ENCODE peak calls at places on chromosomes 13 and 19, in eight cellular contexts. One of them, this sample, is unnamed.

GRCh38 chr13:58919551-58919950 is 1244.2 kb downstream of the DIAPH3 start:
- DNase-seq in tibial nerve: no peak
- DNase-seq in body of pancreas: no peak
- DNase-seq in IMR-90: no peak
- DNase-seq in K562: no peak
- DNase-seq in heart left ventricle: no peak
- DNase-seq in uterus: no peak
- DNase-seq in HCT116: no peak
- DNase-seq in this sample: no peak

GRCh38 chr13:44920013-44920412 is 69.3 kb downstream of the NUFIP1 start:
- DNase-seq in HCT116: peak; percentile 7
- DNase-seq in uterus: no peak
- DNase-seq in IMR-90: no peak
- DNase-seq in tibial nerve: no peak
- DNase-seq in body of pancreas: no peak
- DNase-seq in heart left ventricle: no peak
- DNase-seq in K562: no peak
- DNase-seq in this sample: no peak

GRCh38 chr13:99373436-99373835 is 66.2 kb upstream of the GPR183 start:
- DNase-seq in HCT116: no peak
- DNase-seq in IMR-90: no peak
- DNase-seq in uterus: no peak
- DNase-seq in K562: no peak
- DNase-seq in body of pancreas: no peak
- DNase-seq in tibial nerve: no peak
- DNase-seq in heart left ventricle: no peak
- DNase-seq in this sample: peak; percentile 53

GRCh38 chr19:2551864-2552185 is 75.9 kb downstream of the GADD45B start:
- DNase-seq in heart left ventricle: no peak
- DNase-seq in HCT116: no peak
- DNase-seq in uterus: no peak
- DNase-seq in body of pancreas: no peak
- DNase-seq in IMR-90: no peak
- DNase-seq in K562: no peak
- DNase-seq in tibial nerve: no peak
- DNase-seq in this sample: no peak

GRCh38 chr19:47765522-47766358 is 12.8 kb upstream of the SELENOW start:
- DNase-seq in heart left ventricle: peak; percentile 67
- DNase-seq in K562: peak; percentile 68
- DNase-seq in tibial nerve: peak; percentile 50
- DNase-seq in body of pancreas: peak; percentile 71
- DNase-seq in uterus: peak; percentile 65
- DNase-seq in IMR-90: peak; percentile 44
- DNase-seq in HCT116: no peak
- DNase-seq in this sample: peak; percentile 81

GRCh38 chr13:98225036-98225940 is 48.2 kb upstream of the RNF113B start:
- DNase-seq in uterus: no peak
- DNase-seq in heart left ventricle: no peak
- DNase-seq in body of pancreas: no peak
- DNase-seq in HCT116: no peak
- DNase-seq in IMR-90: no peak
- DNase-seq in K562: no peak
- DNase-seq in tibial nerve: no peak
- DNase-seq in this sample: no peak

GRCh38 chr13:64333888-64334287 is 2896.2 kb downstream of the PCDH9 start:
- DNase-seq in tibial nerve: no peak
- DNase-seq in heart left ventricle: no peak
- DNase-seq in IMR-90: no peak
- DNase-seq in K562: no peak
- DNase-seq in uterus: no peak
- DNase-seq in HCT116: no peak
- DNase-seq in body of pancreas: no peak
- DNase-seq in this sample: no peak

GRCh38 chr13:60755380-60756163 is 358.6 kb downstream of the TDRD3 start:
- DNase-seq in K562: no peak
- DNase-seq in heart left ventricle: no peak
- DNase-seq in IMR-90: no peak
- DNase-seq in HCT116: no peak
- DNase-seq in uterus: no peak
- DNase-seq in tibial nerve: no peak
- DNase-seq in body of pancreas: no peak
- DNase-seq in this sample: no peak

GRCh38 chr19:10662384-10663251 is 8.5 kb downstream of the ILF3 start:
- DNase-seq in heart left ventricle: no peak
- DNase-seq in body of pancreas: no peak
- DNase-seq in HCT116: no peak
- DNase-seq in tibial nerve: no peak
- DNase-seq in uterus: no peak
- DNase-seq in IMR-90: peak; percentile 37
- DNase-seq in K562: peak; percentile 11
- DNase-seq in this sample: no peak

GRCh38 chr19:12793290-12794195 is 2.3 kb downstream of the JUNB start:
- DNase-seq in heart left ventricle: peak; percentile 94
- DNase-seq in uterus: peak; percentile 90
- DNase-seq in tibial nerve: peak; percentile 90
- DNase-seq in body of pancreas: peak; percentile 95
- DNase-seq in IMR-90: peak; percentile 92
- DNase-seq in HCT116: peak; percentile 91
- DNase-seq in K562: peak; percentile 80
- DNase-seq in this sample: peak; percentile 97

GRCh38 chr13:64158910-64159309 is 2743.3 kb upstream of the PCDH20 start:
- DNase-seq in K562: no peak
- DNase-seq in uterus: no peak
- DNase-seq in heart left ventricle: no peak
- DNase-seq in body of pancreas: no peak
- DNase-seq in HCT116: no peak
- DNase-seq in IMR-90: peak; percentile 41
- DNase-seq in tibial nerve: no peak
- DNase-seq in this sample: no peak

GRCh38 chr13:94063096-94063495 is 416.4 kb downstream of the DCT start:
- DNase-seq in uterus: no peak
- DNase-seq in tibial nerve: no peak
- DNase-seq in IMR-90: peak; percentile 85
- DNase-seq in heart left ventricle: no peak
- DNase-seq in K562: no peak
- DNase-seq in body of pancreas: no peak
- DNase-seq in HCT116: no peak
- DNase-seq in this sample: no peak

GRCh38 chr19:13839193-13839937 is 37.6 kb upstream of the NANOS3 start:
- DNase-seq in K562: peak; percentile 69
- DNase-seq in IMR-90: peak; percentile 84
- DNase-seq in uterus: peak; percentile 86
- DNase-seq in HCT116: no peak
- DNase-seq in heart left ventricle: peak; percentile 95
- DNase-seq in tibial nerve: peak; percentile 75
- DNase-seq in body of pancreas: peak; percentile 62
- DNase-seq in this sample: peak; percentile 95

GRCh38 chr19:56538254-56538760 is 441 bp upstream of the ZFP28 start:
- DNase-seq in tibial nerve: peak; percentile 81
- DNase-seq in uterus: peak; percentile 89
- DNase-seq in heart left ventricle: peak; percentile 93
- DNase-seq in HCT116: no peak
- DNase-seq in IMR-90: peak; percentile 85
- DNase-seq in K562: no peak
- DNase-seq in body of pancreas: peak; percentile 89
- DNase-seq in this sample: peak; percentile 96

GRCh38 chr13:32582991-32583390 is 3.3 kb upstream of the PDS5B start:
- DNase-seq in heart left ventricle: no peak
- DNase-seq in HCT116: no peak
- DNase-seq in body of pancreas: no peak
- DNase-seq in IMR-90: no peak
- DNase-seq in K562: no peak
- DNase-seq in tibial nerve: no peak
- DNase-seq in uterus: no peak
- DNase-seq in this sample: no peak

GRCh38 chr13:32586022-32586900 is at the start of gene PDS5B:
- DNase-seq in body of pancreas: peak; percentile 94
- DNase-seq in uterus: peak; percentile 93
- DNase-seq in IMR-90: peak; percentile 92
- DNase-seq in tibial nerve: peak; percentile 90
- DNase-seq in HCT116: peak; percentile 81
- DNase-seq in K562: peak; percentile 89
- DNase-seq in heart left ventricle: peak; percentile 95
- DNase-seq in this sample: peak; percentile 98

GRCh38 chr13:32587774-32588165 is 1.5 kb downstream of the PDS5B start:
- DNase-seq in K562: no peak
- DNase-seq in tibial nerve: no peak
- DNase-seq in IMR-90: peak; percentile 30
- DNase-seq in body of pancreas: no peak
- DNase-seq in HCT116: no peak
- DNase-seq in heart left ventricle: no peak
- DNase-seq in uterus: no peak
- DNase-seq in this sample: no peak

GRCh38 chr13:32585625-32586021 is 629 bp upstream of the PDS5B start:
- DNase-seq in body of pancreas: peak; percentile 23
- DNase-seq in heart left ventricle: no peak
- DNase-seq in uterus: peak; percentile 28
- DNase-seq in K562: no peak
- DNase-seq in HCT116: no peak
- DNase-seq in IMR-90: no peak
- DNase-seq in tibial nerve: no peak
- DNase-seq in this sample: no peak

GRCh38 chr13:32587014-32587773 is 942 bp downstream of the PDS5B start:
- DNase-seq in K562: peak; percentile 56
- DNase-seq in uterus: peak; percentile 70
- DNase-seq in heart left ventricle: peak; percentile 80
- DNase-seq in IMR-90: peak; percentile 62
- DNase-seq in body of pancreas: peak; percentile 70
- DNase-seq in tibial nerve: peak; percentile 59
- DNase-seq in HCT116: peak; percentile 16
- DNase-seq in this sample: peak; percentile 89
- TF ChIP-seq CTCF in K562: peak; percentile 36
- TF ChIP-seq CTCF in uterus: peak; percentile 27
- TF ChIP-seq CTCF in heart left ventricle: no peak
- TF ChIP-seq CTCF in IMR-90: no peak
- TF ChIP-seq CTCF in body of pancreas: no peak
- TF ChIP-seq CTCF in tibial nerve: peak; percentile 27
- TF ChIP-seq CTCF in HCT116: no peak
- TF ChIP-seq CTCF in this sample: no peak

GRCh38 chr19:8695501-8695900 is 3.1 kb downstream of the ACTL9 start:
- DNase-seq in tibial nerve: no peak
- DNase-seq in uterus: no peak
- DNase-seq in HCT116: no peak
- DNase-seq in IMR-90: no peak
- DNase-seq in K562: no peak
- DNase-seq in body of pancreas: no peak
- DNase-seq in heart left ventricle: no peak
- DNase-seq in this sample: no peak
- TF ChIP-seq POLR2A in tibial nerve: no peak
- TF ChIP-seq POLR2A in uterus: no peak
- TF ChIP-seq POLR2A in HCT116: no peak
- TF ChIP-seq POLR2A in IMR-90: no peak
- TF ChIP-seq POLR2A in K562: no peak
- TF ChIP-seq POLR2A in body of pancreas: no peak
- TF ChIP-seq POLR2A in heart left ventricle: no peak
- TF ChIP-seq POLR2A in this sample: no peak

GRCh38 chr13:96011291-96011875 is 41.8 kb downstream of the UGGT2 start:
- DNase-seq in IMR-90: peak; percentile 53
- DNase-seq in K562: no peak
- DNase-seq in HCT116: no peak
- DNase-seq in uterus: no peak
- DNase-seq in heart left ventricle: no peak
- DNase-seq in tibial nerve: no peak
- DNase-seq in body of pancreas: no peak
- DNase-seq in this sample: no peak
- TF ChIP-seq CTCF in IMR-90: no peak
- TF ChIP-seq CTCF in K562: no peak
- TF ChIP-seq CTCF in HCT116: no peak
- TF ChIP-seq CTCF in uterus: no peak
- TF ChIP-seq CTCF in heart left ventricle: no peak
- TF ChIP-seq CTCF in tibial nerve: no peak
- TF ChIP-seq CTCF in body of pancreas: no peak
- TF ChIP-seq CTCF in this sample: no peak

GRCh38 chr19:43463381-43464088 is 1.9 kb downstream of the LYPD3 start:
- DNase-seq in uterus: peak; percentile 98
- DNase-seq in IMR-90: peak; percentile 79
- DNase-seq in body of pancreas: peak; percentile 98
- DNase-seq in tibial nerve: peak; percentile 99
- DNase-seq in heart left ventricle: peak; percentile 96
- DNase-seq in K562: peak; percentile 99
- DNase-seq in HCT116: peak; percentile 90
- DNase-seq in this sample: peak; percentile 98

GRCh38 chr19:43462887-43463380 is 2.5 kb downstream of the LYPD3 start:
- DNase-seq in tibial nerve: no peak
- DNase-seq in body of pancreas: no peak
- DNase-seq in K562: no peak
- DNase-seq in heart left ventricle: no peak
- DNase-seq in HCT116: no peak
- DNase-seq in IMR-90: no peak
- DNase-seq in uterus: no peak
- DNase-seq in this sample: no peak

GRCh38 chr19:43462383-43462782 is 3.0 kb downstream of the LYPD3 start:
- DNase-seq in tibial nerve: no peak
- DNase-seq in uterus: no peak
- DNase-seq in IMR-90: no peak
- DNase-seq in HCT116: no peak
- DNase-seq in body of pancreas: no peak
- DNase-seq in K562: no peak
- DNase-seq in heart left ventricle: no peak
- DNase-seq in this sample: no peak

GRCh38 chr19:43465468-43466120 is at the start of gene LYPD3:
- DNase-seq in body of pancreas: no peak
- DNase-seq in IMR-90: peak; percentile 31
- DNase-seq in heart left ventricle: no peak
- DNase-seq in HCT116: peak; percentile 71
- DNase-seq in tibial nerve: no peak
- DNase-seq in K562: peak; percentile 38
- DNase-seq in uterus: peak; percentile 21
- DNase-seq in this sample: no peak

GRCh38 chr19:43464089-43464775 is 1.2 kb downstream of the LYPD3 start:
- DNase-seq in IMR-90: no peak
- DNase-seq in uterus: peak; percentile 81
- DNase-seq in heart left ventricle: peak; percentile 77
- DNase-seq in tibial nerve: peak; percentile 84
- DNase-seq in HCT116: no peak
- DNase-seq in K562: peak; percentile 82
- DNase-seq in body of pancreas: peak; percentile 66
- DNase-seq in this sample: no peak
- TF ChIP-seq POLR2A in IMR-90: no peak
- TF ChIP-seq POLR2A in uterus: no peak
- TF ChIP-seq POLR2A in heart left ventricle: no peak
- TF ChIP-seq POLR2A in tibial nerve: peak; percentile 8
- TF ChIP-seq POLR2A in HCT116: no peak
- TF ChIP-seq POLR2A in K562: no peak
- TF ChIP-seq POLR2A in body of pancreas: no peak
- TF ChIP-seq POLR2A in this sample: no peak

DNA sequence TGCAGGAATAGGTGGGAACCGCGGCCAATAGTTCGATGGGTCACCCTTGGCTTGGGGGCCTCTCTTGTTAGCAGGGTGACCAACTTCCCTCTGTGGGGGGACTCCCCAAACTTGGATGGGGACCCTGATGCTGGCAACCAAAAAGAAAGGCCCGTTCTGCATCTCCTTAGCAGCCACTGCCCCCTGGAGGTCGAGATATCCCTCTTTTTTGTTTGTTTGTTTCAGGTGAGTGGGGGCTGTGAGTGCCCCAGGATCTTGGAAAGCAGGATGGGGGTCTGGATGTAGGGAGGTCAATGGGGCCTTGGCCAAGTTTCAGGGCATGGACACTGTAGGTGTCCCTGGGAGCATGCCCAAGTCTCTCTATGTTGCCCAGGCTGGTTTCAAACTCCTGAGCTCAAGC is 7.7 kb upstream of the CRTC1 start:
- DNase-seq in HCT116: peak; percentile 10
- DNase-seq in body of pancreas: no peak
- DNase-seq in K562: peak; percentile 57
- DNase-seq in heart left ventricle: no peak
- DNase-seq in tibial nerve: no peak
- DNase-seq in IMR-90: no peak
- DNase-seq in uterus: no peak
- DNase-seq in this sample: no peak
- TF ChIP-seq CTCF in HCT116: no peak
- TF ChIP-seq CTCF in body of pancreas: peak; percentile 40
- TF ChIP-seq CTCF in K562: peak; percentile 73
- TF ChIP-seq CTCF in heart left ventricle: peak; percentile 49
- TF ChIP-seq CTCF in tibial nerve: no peak
- TF ChIP-seq CTCF in IMR-90: peak; percentile 52
- TF ChIP-seq CTCF in uterus: peak; percentile 11
- TF ChIP-seq CTCF in this sample: no peak

This sample was measured in sigmoid colon.